ENCODE peak calls at places on chromosomes 5 and 9, in nine cellular contexts. J, T, Z, G, M, Y, E, F and B are unnamed samples.

GRCh38 chr5:141186897-141187512 is at the start of gene PCDHB9:
- DNase-seq in J (no peak), T (peak; percentile 6), Z (no peak), G (no peak), M (no peak), Y (peak; percentile 8), E (no peak), F (no peak), B (no peak)

GRCh38 chr9:84899326-84899725 is 229.8 kb downstream of the NTRK2 start:
- DNase-seq in J (no peak), T (no peak), Z (no peak), G (no peak), M (no peak), Y (no peak), E (no peak), F (no peak), B (no peak)

GRCh38 chr9:98429613-98430012 is 174.2 kb upstream of the TBC1D2 start:
- DNase-seq in J (no peak), T (no peak), Z (no peak), G (no peak), M (no peak), Y (peak; percentile 80), E (no peak), F (no peak), B (no peak)

GRCh38 chr9:75001719-75002421 is 26.2 kb downstream of the CARNMT1 start:
- DNase-seq in J (no peak), T (peak; percentile 74), Z (no peak), G (no peak), M (peak; percentile 21), Y (peak; percentile 91), E (no peak), F (no peak), B (no peak)

GRCh38 chr9:105119166-105119565 is 125.3 kb upstream of the SLC44A1 start:
- DNase-seq in J (no peak), T (no peak), Z (no peak), G (no peak), M (no peak), Y (no peak), E (no peak), F (no peak), B (no peak)

GRCh38 chr5:64831996-64832395 is 63.3 kb downstream of the CWC27 start:
- DNase-seq in J (no peak), T (no peak), Z (no peak), G (no peak), M (no peak), Y (no peak), E (no peak), F (no peak), B (no peak)

GRCh38 chr9:34686732-34687131 is 4.3 kb downstream of the CCL19 start:
- DNase-seq in J (no peak), T (no peak), Z (no peak), G (peak; percentile 18), M (no peak), Y (no peak), E (no peak), F (no peak), B (no peak)

GRCh38 chr5:151569132-151570046 is 21.7 kb downstream of the FAT2 start:
- DNase-seq in J (peak; percentile 1), T (no peak), Z (no peak), G (no peak), M (no peak), Y (no peak), E (no peak), F (no peak), B (no peak)

GRCh38 chr9:78363221-78363620 is 66.3 kb downstream of the PSAT1 start:
- DNase-seq in J (no peak), T (no peak), Z (no peak), G (peak; percentile 71), M (no peak), Y (peak; percentile 46), E (no peak), F (no peak), B (no peak)

GRCh38 chr5:3394046-3394597 is 201.5 kb upstream of the IRX1 start:
- DNase-seq in J (no peak), T (no peak), Z (no peak), G (no peak), M (no peak), Y (no peak), E (no peak), F (no peak), B (no peak)

GRCh38 chr9:137053944-137054931 is at the start of gene ENTPD2:
- DNase-seq in J (peak; percentile 86), T (no peak), Z (peak; percentile 85), G (no peak), M (no peak), Y (no peak), E (no peak), F (no peak), B (no peak)

GRCh38 chr5:42840279-42840678 is 28.6 kb upstream of the SELENOP start:
- DNase-seq in J (peak; percentile 57), T (no peak), Z (peak; percentile 88), G (peak; percentile 81), M (no peak), Y (peak; percentile 58), E (peak; percentile 64), F (no peak), B (peak; percentile 48)

GRCh38 chr5:2686296-2686695 is 65.2 kb downstream of the IRX2 start:
- DNase-seq in J (no peak), T (no peak), Z (no peak), G (no peak), M (no peak), Y (no peak), E (no peak), F (no peak), B (no peak)

GRCh38 chr9:95499101-95499676 is 17.6 kb downstream of the PTCH1 start:
- DNase-seq in J (no peak), T (no peak), Z (no peak), G (no peak), M (no peak), Y (peak; percentile 32), E (no peak), F (no peak), B (no peak)

GRCh38 chr5:16669776-16670175 is 53.0 kb upstream of the RETREG1 start:
- DNase-seq in J (no peak), T (no peak), Z (no peak), G (no peak), M (no peak), Y (peak; percentile 92), E (no peak), F (no peak), B (no peak)

GRCh38 chr5:67010684-67011409 is 185.8 kb downstream of the CD180 start:
- DNase-seq in J (no peak), T (no peak), Z (no peak), G (peak; percentile 66), M (no peak), Y (peak; percentile 94), E (no peak), F (no peak), B (peak; percentile 74)
- H3K4me3 ChIP-seq in J (no peak overlapping the region), T (no peak overlapping the region), Z (no peak overlapping the region), G (no peak overlapping the region), M (no peak overlapping the region), Y (no peak overlapping the region), E (no peak overlapping the region), F (no peak overlapping the region), B (peak overlapping the region; percentile 39)

DNA sequence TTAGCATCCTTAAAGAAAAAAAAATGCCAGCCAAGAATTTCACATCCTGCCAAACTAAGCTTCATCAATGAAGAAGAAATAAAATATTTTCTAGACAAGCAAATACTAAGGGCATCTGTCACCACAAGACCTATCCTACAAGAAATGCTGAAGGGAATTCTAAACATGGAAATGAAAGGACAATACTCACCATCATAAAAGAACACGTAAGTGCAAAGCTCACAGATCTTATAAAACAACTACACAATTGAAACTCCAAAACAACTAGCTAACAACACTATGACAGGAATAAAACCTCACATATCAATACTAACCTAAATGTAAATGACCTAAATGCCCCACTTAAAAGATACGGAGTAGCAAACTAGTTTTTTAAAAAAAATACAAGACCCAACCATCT is 71.4 kb downstream of the TTC39B start:
- DNase-seq in J (no peak), T (no peak), Z (no peak), G (no peak), M (no peak), Y (no peak), E (no peak), F (no peak), B (no peak)
- TF ChIP-seq POLR2A in J (no peak), T (no peak), Z (no peak), G (no peak), M (no peak), Y (no peak), E (no peak), F (no peak), B (no peak)

DNA sequence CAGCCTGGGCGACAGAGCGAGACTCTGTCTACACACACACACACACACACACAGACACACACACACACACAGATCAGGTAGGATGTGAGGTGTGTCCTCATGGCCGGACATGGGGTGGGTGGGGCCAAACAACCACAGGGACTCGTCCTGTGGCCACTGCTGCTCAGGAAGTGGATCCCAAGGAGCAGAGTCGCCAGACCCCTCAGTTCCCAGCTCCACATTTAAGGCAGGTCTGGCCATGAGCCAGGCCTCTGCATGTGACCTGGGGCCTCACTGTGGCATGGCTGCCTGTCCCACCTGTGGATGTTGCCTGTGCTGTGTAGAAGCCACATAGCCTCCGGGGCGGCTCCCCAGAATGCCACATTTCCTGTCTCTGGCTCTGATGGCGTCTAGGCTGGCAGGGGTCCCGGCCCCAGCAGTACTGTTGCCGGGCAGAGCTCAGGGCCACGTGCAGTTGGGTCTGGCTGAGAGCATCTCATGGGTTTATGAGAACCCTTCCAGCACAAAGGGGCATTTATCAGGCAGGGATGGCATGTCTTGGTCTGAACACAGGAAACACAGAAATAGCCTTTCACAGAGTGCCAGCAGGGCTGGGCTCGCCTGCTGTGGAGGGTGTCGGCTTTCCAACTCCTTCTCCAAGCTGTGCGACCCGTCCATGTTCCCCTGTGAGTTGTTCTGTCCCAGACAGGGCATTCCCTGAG is 9.9 kb upstream of the NINJ1 start:
- DNase-seq in J (peak; percentile 64), T (no peak), Z (no peak), G (no peak), M (no peak), Y (no peak), E (no peak), F (no peak), B (peak; percentile 86)
- H3K4me3 ChIP-seq in J (no peak overlapping the region), T (no peak overlapping the region), Z (no peak overlapping the region), G (no peak overlapping the region), M (no peak overlapping the region), Y (no peak overlapping the region), E (no peak overlapping the region), F (no peak overlapping the region), B (no peak overlapping the region)

GRCh38 chr9:128550770-128551651 is 1.4 kb upstream of the SPTAN1 start:
- DNase-seq in J (no peak), T (no peak), Z (no peak), G (peak; percentile 80), M (no peak), Y (peak; percentile 24), E (peak; percentile 46), F (no peak), B (no peak)

GRCh38 chr9:128551652-128552152 is 685 bp upstream of the SPTAN1 start:
- DNase-seq in J (no peak), T (no peak), Z (no peak), G (no peak), M (no peak), Y (no peak), E (no peak), F (no peak), B (no peak)

GRCh38 chr9:128552744-128553221 is 396 bp downstream of the SPTAN1 start:
- DNase-seq in J (peak; percentile 71), T (no peak), Z (peak; percentile 49), G (peak; percentile 79), M (no peak), Y (no peak), E (peak; percentile 61), F (no peak), B (no peak)

GRCh38 chr9:128553695-128554094 is 1.3 kb downstream of the SPTAN1 start:
- DNase-seq in J (no peak), T (no peak), Z (no peak), G (no peak), M (no peak), Y (peak; percentile 86), E (no peak), F (no peak), B (no peak)

GRCh38 chr9:128552153-128552743 is at the start of gene SPTAN1:
- DNase-seq in J (peak; percentile 97), T (peak; percentile 62), Z (peak; percentile 89), G (peak; percentile 96), M (peak; percentile 87), Y (peak; percentile 84), E (peak; percentile 95), F (peak; percentile 75), B (peak; percentile 69)
- TF ChIP-seq POLR2A in J (peak; percentile 99), T (peak; percentile 99), Z (no peak), G (peak; percentile 75), M (peak; percentile 98), Y (peak; percentile 100), E (peak; percentile 80), F (peak; percentile 97), B (peak; percentile 98)